ENCODE peak calls at places on chromosomes 13 and 19, in nine cellular contexts. H is PC-3; W is activated CD4-positive, alpha-beta T cell treated with anti-CD3 and anti-CD28 coated beads, Interleukin-2, amount 50 U/mL, for 1 hour; V is adipocyte; C is hypothalamus; I is ELR; J is iris pigment epithelial cell; N is mammary epithelial cell; G is upper lobe of right lung. Z is an unnamed sample.

GRCh38 chr13:48975101-48975925 is at the start of gene FNDC3A:
- DNase-seq in N (peak), W (peak), V (peak), J (peak), I (peak), H (peak), G (peak), C (peak), Z (peak)

GRCh38 chr13:24685314-24685713 is 5.1 kb downstream of the ATP12A start:
- DNase-seq in C (no peak), I (no peak), N (no peak), G (no peak), J (no peak), H (no peak), V (no peak), W (no peak), Z (no peak)

GRCh38 chr19:372306-372890 is 27.8 kb upstream of the MIER2 start:
- DNase-seq in H (no peak), J (peak), V (peak), W (no peak), G (peak), N (no peak), I (no peak), C (no peak), Z (peak)

GRCh38 chr19:23071087-23071511 is 45.7 kb upstream of the ZNF730 start:
- DNase-seq in C (no peak), V (peak), J (peak), H (no peak), N (no peak), I (peak), G (no peak), W (no peak), Z (no peak)

GRCh38 chr13:20412761-20413355 is 112.8 kb downstream of the CRYL1 start:
- DNase-seq in N (no peak), J (peak), W (no peak), I (peak), C (no peak), H (peak), G (no peak), V (peak), Z (no peak)

GRCh38 chr19:11581740-11582139 is 4.3 kb upstream of the ACP5 start:
- DNase-seq in J (peak), G (no peak), H (no peak), I (no peak), N (no peak), W (no peak), C (no peak), V (peak), Z (peak)

GRCh38 chr19:35266904-35267817 is 1.6 kb upstream of the USF2 start:
- DNase-seq in W (peak), G (peak), C (peak), I (peak), V (peak), N (no peak), J (peak), H (peak), Z (peak)

GRCh38 chr13:108361769-108362168 is 92.3 kb downstream of the TNFSF13B start:
- DNase-seq in G (no peak), J (no peak), W (no peak), H (no peak), V (no peak), I (no peak), C (no peak), N (no peak), Z (no peak)

GRCh38 chr13:32538234-32538620 is 368 bp downstream of the N4BP2L2 start:
- DNase-seq in G (peak), C (peak), I (peak), W (no peak), J (peak), N (peak), H (no peak), V (peak), Z (peak)

GRCh38 chr13:25046985-25047660 is 48.8 kb upstream of the PABPC3 start:
- DNase-seq in J (peak), H (no peak), I (peak), G (no peak), V (peak), N (peak), W (no peak), C (peak), Z (peak)

GRCh38 chr19:45211751-45212381 is 33.3 kb downstream of the BLOC1S3 start:
- DNase-seq in I (no peak), H (no peak), N (no peak), V (no peak), C (no peak), G (peak), W (no peak), J (no peak), Z (peak)

GRCh38 chr13:61727714-61728275 is 312.1 kb upstream of the PCDH20 start:
- DNase-seq in G (no peak), V (peak), W (no peak), N (peak), I (peak), H (peak), C (no peak), J (peak), Z (no peak)

GRCh38 chr13:89920461-89920860 is 1427.0 kb upstream of the MIR17HG start:
- DNase-seq in G (no peak), V (no peak), H (no peak), J (no peak), I (no peak), N (no peak), C (no peak), W (no peak), Z (no peak)

GRCh38 chr13:73676550-73677040 is 457.6 kb downstream of the KLF12 start:
- DNase-seq in G (no peak), C (no peak), J (no peak), H (no peak), N (no peak), I (no peak), V (no peak), W (no peak), Z (no peak)

GRCh38 chr19:51030631-51031030 is 4.2 kb downstream of the KLK12 start:
- DNase-seq in I (no peak), J (no peak), N (no peak), C (no peak), G (peak), V (no peak), H (no peak), W (no peak), Z (no peak)

GRCh38 chr19:11197291-11198174 is at the start of gene KANK2:
- DNase-seq in W (peak), G (peak), I (peak), V (peak), N (peak), J (peak), H (peak), C (peak), Z (peak)

GRCh38 chr19:1929051-1929742 is 11.8 kb upstream of the CSNK1G2 start:
- DNase-seq in I (peak), H (peak), N (peak), J (peak), G (peak), C (peak), W (peak), V (peak), Z (peak)

GRCh38 chr13:70370924-70371323 is 262.7 kb upstream of the KLHL1 start:
- DNase-seq in V (no peak), W (no peak), N (no peak), G (no peak), C (no peak), H (no peak), J (no peak), I (peak), Z (no peak)

GRCh38 chr19:53704011-53704410 is 72.2 kb downstream of the DPRX start:
- DNase-seq in N (no peak), H (no peak), J (no peak), G (no peak), V (no peak), C (no peak), W (no peak), I (no peak), Z (no peak)

GRCh38 chr19:13100031-13100588 is 2.5 kb downstream of the LYL1 start:
- DNase-seq in G (no peak), C (no peak), I (peak), W (peak), V (no peak), H (no peak), N (peak), J (no peak), Z (no peak)

GRCh38 chr13:75165543-75166230 is 316.3 kb downstream of the TBC1D4 start:
- DNase-seq in C (no peak), N (no peak), G (no peak), H (no peak), V (peak), I (no peak), W (no peak), J (peak), Z (no peak)

Z was measured in M059J.